ENCODE peak calls at places on chromosomes 7 and 10, in six cellular contexts. One of them, this sample, is unnamed.

GRCh38 chr10:72049472-72049871 is 38.9 kb downstream of the SPOCK2 start:
- DNase-seq in AG10803: no peak
- DNase-seq in body of pancreas: no peak
- DNase-seq in H9: no peak
- DNase-seq in CD8-positive, alpha-beta T cell: no peak
- DNase-seq in Peyer's patch: no peak
- DNase-seq in this sample: no peak

GRCh38 chr7:55887786-55888185 is 530 bp downstream of the ZNF713 start:
- DNase-seq in Peyer's patch: no peak
- DNase-seq in AG10803: no peak
- DNase-seq in H9: no peak
- DNase-seq in body of pancreas: no peak
- DNase-seq in CD8-positive, alpha-beta T cell: no peak
- DNase-seq in this sample: no peak

GRCh38 chr10:67036808-67037207 is 111.0 kb downstream of the LRRTM3 start:
- DNase-seq in CD8-positive, alpha-beta T cell: no peak
- DNase-seq in AG10803: no peak
- DNase-seq in Peyer's patch: no peak
- DNase-seq in H9: no peak
- DNase-seq in body of pancreas: no peak
- DNase-seq in this sample: no peak

GRCh38 chr7:6578114-6579084 is 1.1 kb downstream of the ZDHHC4 start:
- DNase-seq in Peyer's patch: no peak
- DNase-seq in AG10803: peak
- DNase-seq in body of pancreas: no peak
- DNase-seq in CD8-positive, alpha-beta T cell: no peak
- DNase-seq in H9: no peak
- DNase-seq in this sample: no peak

GRCh38 chr10:28157379-28157778 is 145.5 kb downstream of the MPP7 start:
- DNase-seq in AG10803: no peak
- DNase-seq in H9: no peak
- DNase-seq in Peyer's patch: no peak
- DNase-seq in CD8-positive, alpha-beta T cell: no peak
- DNase-seq in body of pancreas: no peak
- DNase-seq in this sample: no peak

GRCh38 chr10:77981281-77981680 is 48.0 kb downstream of the POLR3A start:
- DNase-seq in AG10803: no peak
- DNase-seq in Peyer's patch: no peak
- DNase-seq in H9: no peak
- DNase-seq in body of pancreas: no peak
- DNase-seq in CD8-positive, alpha-beta T cell: no peak
- DNase-seq in this sample: no peak

GRCh38 chr10:102410427-102411073 is 8.0 kb downstream of the PSD start:
- DNase-seq in body of pancreas: no peak
- DNase-seq in H9: peak
- DNase-seq in AG10803: no peak
- DNase-seq in CD8-positive, alpha-beta T cell: peak
- DNase-seq in Peyer's patch: no peak
- DNase-seq in this sample: peak

GRCh38 chr10:87670591-87670990 is 10.9 kb downstream of the PAPSS2 start:
- DNase-seq in AG10803: no peak
- DNase-seq in body of pancreas: no peak
- DNase-seq in CD8-positive, alpha-beta T cell: no peak
- DNase-seq in H9: no peak
- DNase-seq in Peyer's patch: no peak
- DNase-seq in this sample: no peak

GRCh38 chr7:136865236-136865635 is 3.2 kb upstream of the CHRM2 start:
- DNase-seq in H9: no peak
- DNase-seq in CD8-positive, alpha-beta T cell: no peak
- DNase-seq in Peyer's patch: no peak
- DNase-seq in AG10803: no peak
- DNase-seq in body of pancreas: no peak
- DNase-seq in this sample: no peak

GRCh38 chr10:97384641-97385040 is 16.5 kb downstream of the RRP12 start:
- DNase-seq in AG10803: no peak
- DNase-seq in body of pancreas: no peak
- DNase-seq in CD8-positive, alpha-beta T cell: no peak
- DNase-seq in Peyer's patch: no peak
- DNase-seq in H9: no peak
- DNase-seq in this sample: no peak

GRCh38 chr7:101941481-101942383 is 124.3 kb downstream of the CUX1 start:
- DNase-seq in H9: no peak
- DNase-seq in CD8-positive, alpha-beta T cell: no peak
- DNase-seq in body of pancreas: peak
- DNase-seq in AG10803: peak
- DNase-seq in Peyer's patch: no peak
- DNase-seq in this sample: no peak
- TF ChIP-seq CTCF in H9: no peak
- TF ChIP-seq CTCF in CD8-positive, alpha-beta T cell: no peak
- TF ChIP-seq CTCF in body of pancreas: no peak
- TF ChIP-seq CTCF in AG10803: no peak
- TF ChIP-seq CTCF in Peyer's patch: no peak
- TF ChIP-seq CTCF in this sample: no peak

DNA sequence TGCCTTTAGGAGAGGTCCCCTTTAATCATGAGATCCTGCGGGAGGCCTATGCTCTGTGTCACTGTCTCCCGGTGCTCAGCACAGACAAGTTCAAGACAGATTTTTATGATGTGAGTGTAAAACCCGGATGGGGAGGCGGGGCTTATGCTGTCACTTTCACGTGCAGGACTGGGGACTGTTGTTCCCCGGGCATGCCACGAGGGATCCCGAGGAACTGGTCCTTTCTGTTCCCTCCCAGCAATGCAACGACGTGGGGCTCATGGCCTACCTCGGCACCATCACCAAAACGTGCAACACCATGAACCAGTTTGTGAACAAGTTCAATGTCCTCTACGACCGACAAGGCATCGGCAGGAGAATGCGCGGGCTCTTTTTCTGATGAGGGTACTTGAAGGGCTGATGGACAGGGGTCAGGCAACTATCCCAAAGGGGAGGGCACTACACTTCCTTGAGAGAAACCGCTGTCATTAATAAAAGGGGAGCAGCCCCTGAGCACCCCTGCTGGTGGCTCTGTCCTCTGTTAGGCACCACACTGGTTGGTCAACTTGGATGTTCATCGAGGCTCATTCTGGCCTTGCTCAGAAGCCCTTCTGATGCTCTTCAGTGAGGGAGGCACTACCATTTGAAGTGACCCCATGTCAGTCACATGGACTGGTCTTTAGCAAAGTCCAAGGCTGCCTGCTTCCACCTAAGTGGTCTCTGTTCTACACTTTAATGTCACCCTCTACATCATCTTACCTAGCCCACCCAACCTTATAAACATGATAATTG is 2.8 kb downstream of the COPS6 start:
- DNase-seq in AG10803: no peak
- DNase-seq in Peyer's patch: no peak
- DNase-seq in H9: peak
- DNase-seq in CD8-positive, alpha-beta T cell: no peak
- DNase-seq in body of pancreas: no peak
- DNase-seq in this sample: no peak
- TF ChIP-seq CTCF in AG10803: no peak
- TF ChIP-seq CTCF in Peyer's patch: no peak
- TF ChIP-seq CTCF in H9: peak
- TF ChIP-seq CTCF in CD8-positive, alpha-beta T cell: no peak
- TF ChIP-seq CTCF in body of pancreas: no peak
- TF ChIP-seq CTCF in this sample: no peak

GRCh38 chr7:142150869-142151268 is 39.4 kb downstream of the MGAM2 start:
- DNase-seq in Peyer's patch: no peak
- DNase-seq in AG10803: no peak
- DNase-seq in CD8-positive, alpha-beta T cell: no peak
- DNase-seq in body of pancreas: no peak
- DNase-seq in H9: no peak
- DNase-seq in this sample: no peak

GRCh38 chr7:142158741-142159496 is 47.4 kb downstream of the MGAM2 start:
- DNase-seq in Peyer's patch: peak
- DNase-seq in AG10803: no peak
- DNase-seq in H9: no peak
- DNase-seq in body of pancreas: no peak
- DNase-seq in CD8-positive, alpha-beta T cell: no peak
- DNase-seq in this sample: no peak

GRCh38 chr7:142152076-142152475 is 40.6 kb downstream of the MGAM2 start:
- DNase-seq in Peyer's patch: no peak
- DNase-seq in AG10803: no peak
- DNase-seq in H9: no peak
- DNase-seq in body of pancreas: no peak
- DNase-seq in CD8-positive, alpha-beta T cell: no peak
- DNase-seq in this sample: no peak

GRCh38 chr7:142153400-142153799 is 41.9 kb downstream of the MGAM2 start:
- DNase-seq in body of pancreas: peak
- DNase-seq in CD8-positive, alpha-beta T cell: no peak
- DNase-seq in Peyer's patch: peak
- DNase-seq in H9: no peak
- DNase-seq in AG10803: no peak
- DNase-seq in this sample: no peak
- TF ChIP-seq CTCF in body of pancreas: no peak
- TF ChIP-seq CTCF in CD8-positive, alpha-beta T cell: no peak
- TF ChIP-seq CTCF in Peyer's patch: peak
- TF ChIP-seq CTCF in H9: peak
- TF ChIP-seq CTCF in AG10803: no peak
- TF ChIP-seq CTCF in this sample: peak

GRCh38 chr7:129612112-129613015 is 844 bp downstream of the NRF1 start:
- DNase-seq in AG10803: peak
- DNase-seq in body of pancreas: peak
- DNase-seq in Peyer's patch: peak
- DNase-seq in CD8-positive, alpha-beta T cell: peak
- DNase-seq in H9: no peak
- DNase-seq in this sample: peak

GRCh38 chr7:129609666-129610065 is 1.9 kb upstream of the NRF1 start:
- DNase-seq in CD8-positive, alpha-beta T cell: no peak
- DNase-seq in Peyer's patch: no peak
- DNase-seq in AG10803: peak
- DNase-seq in H9: no peak
- DNase-seq in body of pancreas: no peak
- DNase-seq in this sample: no peak

GRCh38 chr7:129613016-129613337 is 1.5 kb downstream of the NRF1 start:
- DNase-seq in AG10803: no peak
- DNase-seq in Peyer's patch: no peak
- DNase-seq in H9: no peak
- DNase-seq in CD8-positive, alpha-beta T cell: no peak
- DNase-seq in body of pancreas: no peak
- DNase-seq in this sample: no peak

GRCh38 chr7:129610709-129611245 is 743 bp upstream of the NRF1 start:
- DNase-seq in Peyer's patch: no peak
- DNase-seq in body of pancreas: no peak
- DNase-seq in CD8-positive, alpha-beta T cell: no peak
- DNase-seq in AG10803: no peak
- DNase-seq in H9: no peak
- DNase-seq in this sample: no peak

GRCh38 chr7:129611246-129612111 is at the start of gene NRF1:
- DNase-seq in body of pancreas: peak
- DNase-seq in H9: peak
- DNase-seq in Peyer's patch: peak
- DNase-seq in CD8-positive, alpha-beta T cell: peak
- DNase-seq in AG10803: peak
- DNase-seq in this sample: peak
- TF ChIP-seq CTCF in body of pancreas: no peak
- TF ChIP-seq CTCF in H9: no peak
- TF ChIP-seq CTCF in Peyer's patch: peak
- TF ChIP-seq CTCF in CD8-positive, alpha-beta T cell: no peak
- TF ChIP-seq CTCF in AG10803: no peak
- TF ChIP-seq CTCF in this sample: peak

GRCh38 chr7:156582591-156583123 is 57.9 kb upstream of the RNF32 start:
- DNase-seq in AG10803: no peak
- DNase-seq in CD8-positive, alpha-beta T cell: no peak
- DNase-seq in H9: no peak
- DNase-seq in Peyer's patch: no peak
- DNase-seq in body of pancreas: no peak
- DNase-seq in this sample: no peak
- TF ChIP-seq CTCF in AG10803: no peak
- TF ChIP-seq CTCF in CD8-positive, alpha-beta T cell: no peak
- TF ChIP-seq CTCF in H9: no peak
- TF ChIP-seq CTCF in Peyer's patch: no peak
- TF ChIP-seq CTCF in body of pancreas: no peak
- TF ChIP-seq CTCF in this sample: no peak

GRCh38 chr7:46945328-46945727 is 636.6 kb downstream of the TNS3 start:
- DNase-seq in H9: no peak
- DNase-seq in AG10803: peak
- DNase-seq in Peyer's patch: no peak
- DNase-seq in body of pancreas: no peak
- DNase-seq in CD8-positive, alpha-beta T cell: no peak
- DNase-seq in this sample: no peak

GRCh38 chr7:46948776-46949175 is 633.1 kb downstream of the TNS3 start:
- DNase-seq in H9: no peak
- DNase-seq in Peyer's patch: no peak
- DNase-seq in body of pancreas: no peak
- DNase-seq in CD8-positive, alpha-beta T cell: no peak
- DNase-seq in AG10803: no peak
- DNase-seq in this sample: no peak

GRCh38 chr7:46943996-46944395 is 637.9 kb downstream of the TNS3 start:
- DNase-seq in Peyer's patch: no peak
- DNase-seq in body of pancreas: no peak
- DNase-seq in CD8-positive, alpha-beta T cell: no peak
- DNase-seq in H9: no peak
- DNase-seq in AG10803: no peak
- DNase-seq in this sample: no peak

GRCh38 chr7:46953008-46953407 is 628.9 kb downstream of the TNS3 start:
- DNase-seq in body of pancreas: no peak
- DNase-seq in Peyer's patch: no peak
- DNase-seq in H9: no peak
- DNase-seq in CD8-positive, alpha-beta T cell: no peak
- DNase-seq in AG10803: no peak
- DNase-seq in this sample: no peak

DNA sequence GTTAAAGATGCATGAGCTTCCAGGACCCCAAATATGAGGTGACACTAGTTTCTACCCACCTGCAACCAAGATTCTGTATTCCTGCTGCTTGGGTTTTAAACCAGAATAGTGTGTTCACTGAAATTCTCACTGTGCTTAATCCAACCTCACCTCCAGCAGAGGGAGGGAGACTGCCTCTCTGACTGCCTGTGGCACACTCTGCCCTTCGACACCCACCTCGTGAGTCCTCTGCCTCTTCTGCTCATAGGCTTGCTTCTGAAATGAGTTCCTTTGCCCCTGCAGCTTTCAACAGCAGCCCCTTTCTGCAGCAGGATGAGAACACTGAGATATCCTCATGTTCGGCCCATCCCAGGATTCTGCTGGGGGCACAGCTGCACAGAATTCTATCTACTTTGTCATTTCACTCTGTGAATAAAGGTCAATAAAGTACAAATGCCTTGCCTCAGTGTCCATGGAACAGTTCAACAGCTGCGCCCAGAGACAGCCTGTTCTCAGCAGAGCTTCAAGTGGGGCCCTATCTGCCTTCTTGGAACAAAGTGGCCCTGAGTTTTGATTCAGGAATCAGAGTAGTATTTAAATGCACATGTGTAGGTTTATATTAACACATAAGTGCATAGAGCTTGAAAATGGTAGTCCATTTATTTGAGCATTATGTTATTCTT is 632.5 kb downstream of the TNS3 start:
- DNase-seq in AG10803: no peak
- DNase-seq in H9: no peak
- DNase-seq in CD8-positive, alpha-beta T cell: no peak
- DNase-seq in body of pancreas: no peak
- DNase-seq in Peyer's patch: no peak
- DNase-seq in this sample: no peak
- TF ChIP-seq CTCF in AG10803: no peak
- TF ChIP-seq CTCF in H9: no peak
- TF ChIP-seq CTCF in CD8-positive, alpha-beta T cell: no peak
- TF ChIP-seq CTCF in body of pancreas: no peak
- TF ChIP-seq CTCF in Peyer's patch: no peak
- TF ChIP-seq CTCF in this sample: no peak